ENCODE peak calls at places on chromosomes 2 and 18, in seven cellular contexts. D, Z, P, R, F, X and A are unnamed samples.

GRCh38 chr2:182636694-182637093 is 79.4 kb upstream of the DNAJC10 start:
- DNase-seq in F (no peak), D (no peak), X (no peak), Z (no peak), P (no peak), R (no peak), A (no peak)

GRCh38 chr18:60950634-60951033 is 382.6 kb upstream of the CDH20 start:
- DNase-seq in Z (no peak), R (no peak), P (no peak), D (no peak), X (no peak), F (no peak), A (no peak)

GRCh38 chr2:240986787-240987411 is 11.5 kb upstream of the SNED1 start:
- DNase-seq in F (peak; percentile 72), P (peak; percentile 92), X (peak; percentile 28), R (no peak), Z (peak; percentile 82), D (no peak), A (peak; percentile 48)

GRCh38 chr2:169613876-169614275 is 29.7 kb downstream of the PPIG start:
- DNase-seq in R (no peak), D (no peak), Z (no peak), F (no peak), P (no peak), X (no peak), A (no peak)

GRCh38 chr18:24817150-24818068 is 357.0 kb downstream of the HRH4 start:
- DNase-seq in X (no peak), P (no peak), Z (no peak), F (no peak), R (no peak), D (no peak), A (no peak)

GRCh38 chr2:136051725-136052048 is 66.3 kb upstream of the DARS1 start:
- DNase-seq in Z (no peak), D (no peak), F (no peak), P (no peak), R (no peak), X (no peak), A (no peak)

GRCh38 chr2:96144481-96145027 is 686 bp downstream of the DUSP2 start:
- DNase-seq in D (peak; percentile 32), Z (no peak), P (peak; percentile 6), X (peak; percentile 52), R (no peak), F (peak; percentile 92), A (peak; percentile 61)

GRCh38 chr18:57802166-57802868 is 798 bp downstream of the ATP8B1 start:
- DNase-seq in R (no peak), P (no peak), Z (no peak), X (no peak), F (peak; percentile 77), D (no peak), A (no peak)

GRCh38 chr18:57649536-57650495 is 28.2 kb upstream of the NARS1 start:
- DNase-seq in X (no peak), D (no peak), F (no peak), P (peak; percentile 87), R (no peak), Z (no peak), A (no peak)

GRCh38 chr2:172455121-172455515 is 27.7 kb downstream of the ITGA6 start:
- DNase-seq in D (no peak), F (no peak), Z (no peak), R (peak; percentile 65), P (no peak), X (no peak), A (no peak)

GRCh38 chr2:158291544-158292175 is 164.9 kb downstream of the CCDC148 start:
- DNase-seq in Z (no peak), F (no peak), D (no peak), X (no peak), R (no peak), P (no peak), A (no peak)

GRCh38 chr2:15786003-15786654 is 154.2 kb upstream of the MYCN start:
- DNase-seq in D (no peak), P (no peak), F (peak; percentile 37), Z (no peak), R (no peak), X (no peak), A (no peak)

GRCh38 chr18:74457043-74457742 is at the start of gene DIPK1C:
- DNase-seq in X (no peak), R (no peak), Z (no peak), F (no peak), P (no peak), D (no peak), A (no peak)

GRCh38 chr18:74456017-74456408 is 1.1 kb downstream of the DIPK1C start:
- DNase-seq in F (no peak), X (no peak), P (no peak), D (no peak), Z (no peak), R (no peak), A (no peak)

GRCh38 chr18:74455386-74455785 is 1.7 kb downstream of the DIPK1C start:
- DNase-seq in R (no peak), P (no peak), F (no peak), X (no peak), Z (no peak), D (no peak), A (no peak)

GRCh38 chr18:74457743-74458465 is 796 bp upstream of the DIPK1C start:
- DNase-seq in P (no peak), Z (no peak), R (no peak), X (no peak), F (no peak), D (no peak), A (no peak)

DNA sequence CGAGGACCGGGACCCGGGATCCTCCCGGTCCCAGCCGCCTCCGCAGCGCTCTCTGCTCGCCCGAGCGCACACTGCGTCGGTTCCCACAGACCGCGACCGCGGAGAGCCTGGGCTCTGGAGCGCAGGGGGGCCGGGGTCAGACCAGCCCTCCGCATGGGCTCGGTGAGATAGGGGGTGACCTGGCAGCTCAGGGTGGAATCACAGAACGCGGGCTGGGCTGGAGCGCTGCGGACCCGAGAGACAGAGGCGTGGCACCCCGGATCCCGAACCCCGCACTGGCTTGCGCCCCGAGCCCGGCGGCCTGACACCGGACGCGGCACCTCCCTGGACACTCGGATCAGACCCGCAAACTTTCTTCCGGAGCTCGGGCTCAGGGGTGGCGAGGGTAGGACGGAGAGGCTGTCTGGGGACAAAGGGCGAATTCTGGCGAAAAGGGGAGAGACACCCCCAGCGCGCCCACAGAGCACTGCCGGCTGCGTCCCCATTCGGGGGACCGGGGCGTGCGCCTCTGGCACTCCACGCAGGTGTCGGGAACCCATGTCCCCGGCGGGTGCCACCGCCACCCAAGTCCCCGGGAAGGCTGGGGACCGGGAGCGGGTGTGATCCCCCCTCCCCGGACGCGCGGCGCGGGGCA is 582 bp downstream of the DIPK1C start:
- DNase-seq in P (no peak), R (no peak), D (no peak), X (no peak), F (no peak), Z (no peak), A (no peak)
- H3K27me3 ChIP-seq in P (peaks cover 18% of the 10 kb centered on the region), R (peaks cover 68% of the 10 kb centered on the region), D (peaks cover 44% of the 10 kb centered on the region), X (peaks cover 67% of the 10 kb centered on the region), F (peaks cover 23% of the 10 kb centered on the region), Z (no peaks in the 10 kb centered on the region), A (peaks cover 72% of the 10 kb centered on the region)

GRCh38 chr18:23073996-23074606 is 61.2 kb upstream of the CABLES1 start:
- DNase-seq in P (no peak), X (no peak), D (no peak), F (no peak), Z (no peak), R (no peak), A (no peak)

GRCh38 chr18:23072079-23072478 is 63.2 kb upstream of the CABLES1 start:
- DNase-seq in P (no peak), F (no peak), Z (no peak), D (no peak), X (no peak), R (no peak), A (no peak)

GRCh38 chr18:23077493-23078256 is 57.6 kb upstream of the CABLES1 start:
- DNase-seq in P (no peak), X (no peak), D (no peak), F (no peak), Z (no peak), R (peak; percentile 50), A (no peak)
- TF ChIP-seq CTCF in P (no peak), X (peak; percentile 40), D (no peak), F (no peak), Z (no peak), R (peak; percentile 54), A (peak; percentile 44)

GRCh38 chr2:118833716-118834439 is 13.6 kb downstream of the EN1 start:
- DNase-seq in F (peak; percentile 57), P (no peak), Z (no peak), R (no peak), X (no peak), D (no peak), A (no peak)
- H3K27me3 ChIP-seq in F (peaks cover 65% of the 10 kb centered on the region), P (peaks cover 61% of the 10 kb centered on the region), Z (no peaks in the 10 kb centered on the region), R (peaks cover 100% of the 10 kb centered on the region), X (peaks cover 100% of the 10 kb centered on the region), D (peaks cover 98% of the 10 kb centered on the region), A (peaks cover 92% of the 10 kb centered on the region)

GRCh38 chr18:46622451-46622850 is 34.6 kb downstream of the LOXHD1 start:
- DNase-seq in P (no peak), Z (no peak), D (no peak), R (no peak), F (no peak), X (no peak), A (no peak)

GRCh38 chr18:46624127-46624526 is 32.9 kb downstream of the LOXHD1 start:
- DNase-seq in P (no peak), Z (no peak), R (no peak), F (no peak), D (no peak), X (no peak), A (no peak)

GRCh38 chr18:46623541-46623940 is 33.5 kb downstream of the LOXHD1 start:
- DNase-seq in Z (no peak), F (peak; percentile 88), X (no peak), R (no peak), D (no peak), P (no peak), A (no peak)

GRCh38 chr18:46621871-46622270 is 35.1 kb downstream of the LOXHD1 start:
- DNase-seq in F (no peak), D (no peak), X (no peak), Z (no peak), P (no peak), R (no peak), A (no peak)

DNA sequence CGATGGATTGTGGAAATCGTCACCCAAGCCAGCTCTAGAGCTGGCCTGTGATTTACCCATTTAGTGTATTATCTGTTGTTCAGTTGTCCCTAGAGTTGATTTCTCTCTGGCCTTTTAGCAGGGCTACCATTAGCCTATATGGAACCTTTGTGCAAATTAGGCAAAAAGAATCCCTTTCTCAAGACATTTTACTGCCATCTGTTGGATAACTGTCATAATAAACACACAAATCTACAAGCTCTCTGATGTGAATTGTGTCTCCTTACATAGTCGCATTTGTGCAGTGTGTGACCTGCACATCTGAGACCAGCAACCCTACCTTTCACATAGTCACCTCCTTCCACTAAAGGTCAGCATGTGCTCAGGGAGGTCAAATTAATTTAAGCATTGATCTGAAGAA is 34.0 kb downstream of the LOXHD1 start:
- DNase-seq in F (no peak), P (peak; percentile 22), Z (no peak), R (no peak), D (no peak), X (no peak), A (no peak)
- TF ChIP-seq CTCF in F (no peak), P (peak; percentile 3), Z (no peak), R (no peak), D (peak; percentile 27), X (no peak), A (peak; percentile 39)